ENCODE peak calls at places on chromosomes 3 and 15, in nine cellular contexts. X is cardiac muscle cell, J is transverse colon, H is fibroblast of the aortic adventitia, O is AG04449, C is GM20000, M is WTC11, W is progenitor cell of endocrine pancreas, R is fibroblast of lung. T is an unnamed sample.

GRCh38 chr3:168085491-168086119 is 10.1 kb downstream of the GOLIM4 start:
- DNase-seq in O (no peak), X (no peak), R (no peak), C (no peak), M (no peak), H (no peak), W (no peak), J (no peak), T (no peak)

GRCh38 chr15:93152951-93153350 is 63.9 kb upstream of the RGMA start:
- DNase-seq in H (peak; percentile 4), C (no peak), W (no peak), R (peak; percentile 20), M (no peak), J (peak; percentile 37), O (no peak), X (no peak), T (no peak)

GRCh38 chr3:148889828-148890227 is 24.7 kb downstream of the CPA3 start:
- DNase-seq in R (no peak), C (no peak), X (no peak), J (no peak), O (no peak), M (no peak), W (no peak), H (no peak), T (no peak)

GRCh38 chr3:127457094-127457475 is 133.4 kb downstream of the TPRA1 start:
- DNase-seq in X (peak; percentile 50), H (peak; percentile 28), J (peak; percentile 13), R (peak; percentile 70), W (no peak), C (no peak), M (peak; percentile 68), O (no peak), T (peak; percentile 59)

GRCh38 chr3:46059432-46059831 is 32.1 kb upstream of the XCR1 start:
- DNase-seq in J (no peak), O (no peak), W (no peak), H (no peak), R (no peak), C (no peak), X (no peak), M (no peak), T (no peak)

GRCh38 chr3:127678611-127679533 is 6.1 kb downstream of the ABTB1 start:
- DNase-seq in C (no peak), W (no peak), X (no peak), O (no peak), H (no peak), M (peak; percentile 7), J (no peak), R (no peak), T (no peak)

GRCh38 chr15:29117778-29118177 is 151.8 kb downstream of the NSMCE3 start:
- DNase-seq in H (no peak), C (no peak), M (no peak), X (no peak), J (no peak), W (no peak), O (no peak), R (no peak), T (no peak)

GRCh38 chr3:147514366-147514765 is 105.2 kb downstream of the ZIC1 start:
- DNase-seq in J (no peak), O (no peak), W (no peak), M (no peak), H (no peak), X (no peak), R (no peak), C (no peak), T (no peak)

GRCh38 chr3:106059953-106060517 is 191.2 kb upstream of the CBLB start:
- DNase-seq in O (no peak), H (no peak), J (no peak), R (no peak), M (no peak), C (no peak), W (no peak), X (peak; percentile 13), T (no peak)

GRCh38 chr3:107560166-107560565 is 37.4 kb downstream of the BBX start:
- DNase-seq in R (no peak), C (no peak), J (no peak), X (no peak), M (no peak), O (no peak), H (no peak), W (no peak), T (no peak)

GRCh38 chr3:187504435-187504834 is 136.2 kb downstream of the RTP4 start:
- DNase-seq in X (no peak), H (no peak), R (peak; percentile 13), O (no peak), M (no peak), C (no peak), J (no peak), W (no peak), T (no peak)

GRCh38 chr3:195583831-195584542 is at the start of gene APOD:
- DNase-seq in W (no peak), X (no peak), C (no peak), M (no peak), J (peak; percentile 49), O (no peak), H (peak; percentile 38), R (peak; percentile 5), T (no peak)

GRCh38 chr15:25169318-25169717 is 214.5 kb downstream of the SNRPN start:
- DNase-seq in C (no peak), O (no peak), M (peak; percentile 9), H (no peak), R (no peak), X (no peak), J (no peak), W (peak; percentile 7), T (no peak)

GRCh38 chr3:121885386-121885785 is 8.8 kb upstream of the SLC15A2 start:
- DNase-seq in W (no peak), M (no peak), H (peak; percentile 5), J (no peak), R (peak; percentile 64), C (no peak), O (no peak), X (no peak), T (no peak)

GRCh38 chr3:157347577-157348303 is 88.9 kb upstream of the PTX3 start:
- DNase-seq in M (peak; percentile 89), J (no peak), H (no peak), W (no peak), O (no peak), R (no peak), X (no peak), C (no peak), T (peak; percentile 23)
- TF ChIP-seq CTCF in M (peak; percentile 96), J (no peak), H (peak; percentile 32), W (peak; percentile 35), O (peak; percentile 16), R (peak; percentile 27), X (peak; percentile 63), C (no peak), T (peak; percentile 31)

DNA sequence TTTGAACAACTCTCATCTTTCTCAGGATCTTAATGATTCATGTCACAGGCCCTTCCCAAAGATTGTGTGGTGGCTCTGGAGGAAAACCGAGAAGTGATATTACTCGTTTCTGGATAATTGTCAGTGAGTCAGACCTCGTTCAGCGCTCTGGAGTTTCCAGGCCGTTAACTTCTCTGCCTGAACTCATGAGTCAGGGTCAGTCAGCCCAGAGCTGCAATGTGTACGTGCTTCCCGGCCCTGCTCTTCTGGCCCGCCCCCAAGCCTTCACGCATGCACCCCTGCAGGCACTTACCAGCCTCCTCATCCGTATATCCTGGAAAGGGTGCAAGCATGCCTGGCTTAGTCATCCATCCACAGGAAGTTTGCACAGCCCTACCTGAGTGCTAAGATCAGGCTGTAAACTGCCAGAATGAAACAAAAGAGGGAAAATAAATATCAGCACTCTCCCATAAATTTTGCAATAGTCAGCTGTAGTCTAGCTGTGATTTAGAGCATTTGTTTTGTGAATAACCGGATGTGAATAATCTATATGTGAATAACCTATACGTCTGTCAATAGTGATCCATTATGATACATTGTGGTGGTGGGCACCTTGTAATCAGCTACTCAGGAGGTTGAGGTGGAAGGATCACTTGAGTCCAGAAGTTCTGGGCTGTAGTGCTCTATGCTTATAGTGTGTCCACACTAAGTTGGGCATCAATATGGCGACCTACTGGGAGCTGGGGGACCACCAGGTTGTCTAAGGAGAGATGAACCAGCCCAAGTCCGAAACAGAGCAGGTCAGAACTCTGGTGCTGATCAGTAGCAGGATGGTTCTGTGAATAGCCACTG is 35.3 kb upstream of the SEMA4B start:
- DNase-seq in W (no peak), J (peak; percentile 92), O (peak; percentile 96), M (peak; percentile 25), C (peak; percentile 51), H (peak; percentile 96), X (no peak), R (peak; percentile 99), T (peak; percentile 49)
- TF ChIP-seq CTCF in W (no peak), J (no peak), O (no peak), M (no peak), C (no peak), H (no peak), X (no peak), R (no peak), T (no peak)

DNA sequence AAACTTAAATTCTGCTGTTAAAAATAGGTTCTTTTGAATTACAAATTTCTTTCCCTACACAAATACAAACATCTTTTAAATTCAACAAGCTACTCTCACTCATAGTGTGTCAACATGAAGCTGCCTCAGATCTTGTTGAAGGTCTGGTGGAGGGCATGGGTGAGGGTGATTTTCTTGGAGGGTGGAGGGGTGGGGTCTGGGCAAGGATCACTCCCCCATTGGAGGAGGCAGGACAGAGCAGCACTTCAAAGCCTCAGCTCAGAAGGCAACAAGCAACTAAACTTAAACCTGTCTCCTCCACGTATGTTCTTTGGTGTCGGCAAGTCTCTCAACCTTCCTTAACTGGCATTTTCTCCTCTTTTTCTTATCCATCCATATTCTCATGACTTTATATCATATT is 730.9 kb downstream of the NR2F2 start:
- DNase-seq in C (no peak), X (peak; percentile 48), W (no peak), O (no peak), J (no peak), R (no peak), M (no peak), H (no peak), T (no peak)
- TF ChIP-seq CTCF in C (no peak), X (no peak), W (no peak), O (no peak), J (no peak), R (no peak), M (no peak), H (no peak), T (no peak)

GRCh38 chr15:94417464-94418293 is 186.3 kb downstream of the MCTP2 start:
- DNase-seq in C (no peak), R (no peak), J (no peak), O (no peak), X (no peak), H (peak; percentile 0), M (no peak), W (no peak), T (no peak)

GRCh38 chr15:94414921-94415320 is 183.6 kb downstream of the MCTP2 start:
- DNase-seq in M (no peak), H (no peak), C (no peak), R (no peak), X (no peak), W (no peak), O (no peak), J (no peak), T (no peak)

GRCh38 chr15:94416829-94417228 is 185.5 kb downstream of the MCTP2 start:
- DNase-seq in C (no peak), O (no peak), X (no peak), R (no peak), M (no peak), J (no peak), W (no peak), H (no peak), T (no peak)

GRCh38 chr15:94411279-94411678 is 179.9 kb downstream of the MCTP2 start:
- DNase-seq in C (no peak), R (no peak), W (no peak), M (no peak), H (no peak), J (no peak), X (no peak), O (no peak), T (peak; percentile 29)

GRCh38 chr15:94412979-94413741 is 181.8 kb downstream of the MCTP2 start:
- DNase-seq in H (peak; percentile 27), R (peak; percentile 4), W (no peak), M (no peak), X (peak; percentile 58), J (peak; percentile 67), C (peak; percentile 12), O (no peak), T (no peak)
- TF ChIP-seq CTCF in H (peak; percentile 13), R (peak; percentile 47), W (peak; percentile 72), M (peak; percentile 36), X (peak; percentile 32), J (peak; percentile 57), C (peak; percentile 17), O (no peak), T (peak; percentile 69)